ENCODE peak calls at places on chromosomes 3 and 15, in five cellular contexts. R, P, Y, E and L are unnamed samples.

GRCh38 chr3:107064445-107065060 is 312.7 kb upstream of the CCDC54 start:
- DNase-seq in R (peak; percentile 11), E (peak; percentile 84), P (peak; percentile 14), Y (peak; percentile 51), L (peak; percentile 77)

GRCh38 chr3:9500108-9501050 is 53.2 kb downstream of the LHFPL4 start:
- DNase-seq in R (no peak), P (peak; percentile 54), E (peak; percentile 22), Y (peak; percentile 60), L (peak; percentile 50)

GRCh38 chr15:94234300-94234699 is 2.9 kb downstream of the MCTP2 start:
- DNase-seq in R (no peak), E (no peak), Y (no peak), P (no peak), L (no peak)

GRCh38 chr3:169241928-169242751 is 421.4 kb downstream of the MECOM start:
- DNase-seq in R (no peak), Y (peak; percentile 54), P (peak; percentile 21), E (peak; percentile 47), L (peak; percentile 63)

GRCh38 chr15:62440310-62440709 is 275.2 kb upstream of the C2CD4B start:
- DNase-seq in E (no peak), R (no peak), Y (no peak), P (no peak), L (no peak)

GRCh38 chr15:65337436-65338070 is 33.1 kb downstream of the RNU5B-1 start:
- DNase-seq in R (no peak), Y (no peak), E (no peak), P (no peak), L (no peak)

GRCh38 chr3:49670940-49671290 is 3.2 kb upstream of the APEH start:
- DNase-seq in E (no peak), Y (no peak), P (no peak), R (no peak), L (no peak)

GRCh38 chr3:151593923-151594322 is 133.1 kb upstream of the IGSF10 start:
- DNase-seq in E (no peak), P (no peak), Y (no peak), R (no peak), L (no peak)

GRCh38 chr3:195258449-195259145 is 12.4 kb downstream of the XXYLT1 start:
- DNase-seq in R (no peak), Y (no peak), P (no peak), E (no peak), L (peak; percentile 58)

GRCh38 chr3:195071916-195072820 is 198.8 kb downstream of the XXYLT1 start:
- DNase-seq in E (no peak), Y (peak; percentile 25), P (no peak), R (no peak), L (no peak)

GRCh38 chr3:123764642-123765041 is 119.5 kb downstream of the MYLK start:
- DNase-seq in R (no peak), P (no peak), Y (no peak), E (no peak), L (no peak)

GRCh38 chr3:187296058-187296457 is 4.5 kb upstream of the MASP1 start:
- DNase-seq in Y (no peak), R (no peak), E (no peak), P (no peak), L (no peak)

GRCh38 chr15:69045810-69046209 is 31.3 kb downstream of the NOX5 start:
- DNase-seq in Y (no peak), E (peak; percentile 33), R (no peak), P (no peak), L (no peak)